ENCODE peak calls at places on chromosome 18, in ten cellular contexts. I is kidney, K is GM23248, Y is stomach, G is neural progenitor cell, D is OCI-LY7, V is heart left ventricle, X is dorsolateral prefrontal cortex, Q is esophagus squamous epithelium, Z is substantia nigra. J is an unnamed sample.

GRCh38 chr18:60910534-60910933 is 422.7 kb upstream of the CDH20 start:
- DNase-seq in Z (no peak), Y (no peak), Q (no peak), V (no peak), D (no peak), K (peak), G (no peak), X (no peak), I (no peak), J (no peak)

GRCh38 chr18:11553098-11553940 is 56.1 kb upstream of the SLC35G4 start:
- DNase-seq in G (peak), D (peak), X (peak), I (no peak), Z (no peak), V (no peak), Y (no peak), Q (no peak), K (peak), J (peak)

GRCh38 chr18:50162486-50163304 is 32.3 kb downstream of the MYO5B start:
- DNase-seq in X (no peak), Y (no peak), V (no peak), D (no peak), G (no peak), I (no peak), Q (no peak), K (no peak), Z (no peak), J (peak)

GRCh38 chr18:45481846-45482245 is 133.4 kb upstream of the SLC14A2 start:
- DNase-seq in V (no peak), I (no peak), K (no peak), Q (no peak), D (no peak), X (no peak), Z (no peak), G (no peak), Y (no peak), J (no peak)

GRCh38 chr18:50128506-50129271 is 66.3 kb downstream of the MYO5B start:
- DNase-seq in I (no peak), K (no peak), Z (no peak), X (no peak), D (no peak), Y (peak), G (peak), Q (no peak), V (no peak), J (no peak)

GRCh38 chr18:23844991-23845680 is 155.9 kb downstream of the LAMA3 start:
- DNase-seq in X (no peak), Y (no peak), Q (no peak), Z (no peak), I (no peak), V (no peak), D (no peak), G (peak), K (peak), J (peak)

GRCh38 chr18:9802774-9803697 is 82.7 kb upstream of the TXNDC2 start:
- DNase-seq in X (no peak), Y (no peak), Z (no peak), V (no peak), K (peak), Q (no peak), D (no peak), G (peak), I (no peak), J (no peak)

GRCh38 chr18:45565280-45565970 is 49.9 kb upstream of the SLC14A2 start:
- DNase-seq in V (no peak), Q (no peak), G (no peak), Z (no peak), D (no peak), Y (no peak), X (no peak), K (peak), I (no peak), J (no peak)

GRCh38 chr18:34023471-34023870 is 201.2 kb downstream of the NOL4 start:
- DNase-seq in X (no peak), Z (no peak), V (no peak), G (peak), Q (no peak), K (peak), Y (no peak), D (no peak), I (no peak), J (no peak)

GRCh38 chr18:52570975-52571374 is 231.0 kb downstream of the DCC start:
- DNase-seq in Q (no peak), D (no peak), G (no peak), Z (no peak), V (no peak), Y (no peak), X (peak), I (no peak), K (no peak), J (no peak)

GRCh38 chr18:50158866-50159653 is 35.9 kb downstream of the MYO5B start:
- DNase-seq in X (no peak), V (no peak), K (no peak), I (no peak), D (no peak), G (peak), Y (no peak), Q (no peak), Z (no peak), J (peak)

GRCh38 chr18:32754508-32755263 is 18.1 kb downstream of the KLHL14 start:
- DNase-seq in X (no peak), V (no peak), Z (no peak), K (no peak), Q (no peak), G (peak), Y (no peak), D (no peak), I (no peak), J (no peak)

DNA sequence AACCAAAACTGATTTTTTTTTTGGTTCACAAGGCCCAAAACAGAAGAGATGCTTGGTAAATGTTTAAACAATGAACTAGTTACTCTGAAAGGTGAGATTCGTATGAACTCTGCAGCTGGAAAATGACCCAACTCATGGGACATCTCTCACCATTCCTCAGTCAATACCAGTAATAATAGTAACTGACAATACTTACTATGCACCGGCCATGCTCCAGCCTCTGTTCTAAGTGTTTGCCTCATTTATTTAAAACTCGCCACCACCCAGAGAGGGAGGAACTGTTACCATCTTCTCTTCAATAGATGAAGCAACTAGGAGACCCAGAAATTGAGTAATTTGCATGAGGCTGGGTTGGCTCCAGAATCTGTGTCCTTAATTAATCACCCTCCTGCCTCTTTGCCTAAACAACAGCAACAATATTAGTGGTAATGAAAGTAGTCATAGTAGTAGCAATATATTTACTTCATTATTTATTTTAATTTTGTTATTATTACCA is 130.4 kb downstream of the CTIF start:
- DNase-seq in I (no peak), Z (no peak), Y (no peak), Q (no peak), D (no peak), X (peak), G (no peak), V (no peak), K (no peak), J (no peak)
- H3K27ac ChIP-seq in I (no peak), Z (no peak), Y (no peak), Q (no peak), D (no peak), X (no peak), G (no peak), V (no peak), K (no peak), J (no peak)

DNA sequence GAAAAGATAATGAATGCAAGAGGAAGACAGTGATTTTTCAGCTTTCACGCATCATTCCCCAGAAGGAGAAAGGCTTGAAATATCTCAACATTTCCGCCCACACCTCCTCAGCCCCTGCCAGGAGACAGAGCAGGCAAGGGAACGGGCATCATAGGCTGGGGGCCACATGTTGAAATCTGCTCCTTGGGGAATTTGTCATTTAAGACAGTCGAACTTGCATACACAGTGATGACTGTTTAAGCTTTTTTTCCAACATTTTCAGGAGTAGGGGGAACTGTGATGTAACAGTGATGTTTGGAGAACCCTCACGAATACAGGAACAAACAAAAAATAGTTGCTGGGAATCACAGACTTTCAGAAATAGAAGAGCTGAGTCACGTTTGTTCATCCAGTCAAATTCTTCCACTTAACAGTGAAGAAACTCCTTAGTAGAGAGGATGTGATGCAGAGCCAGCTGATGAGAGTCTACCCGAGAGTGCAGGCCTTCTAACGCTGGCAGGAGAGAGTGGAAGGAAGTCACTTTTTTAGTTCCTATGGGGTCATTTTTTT is 266.8 kb downstream of the ALPK2 start:
- DNase-seq in D (no peak), V (peak), Q (no peak), X (peak), K (peak), Y (no peak), G (no peak), I (no peak), Z (no peak), J (no peak)
- H3K27ac ChIP-seq in D (no peak), V (peak), Q (peak), X (peak), K (peak), Y (peak), G (no peak), I (no peak), Z (no peak), J (peak)

GRCh38 chr18:70291295-70291574 is 2.4 kb downstream of the SOCS6 start:
- DNase-seq in K (no peak), Y (no peak), Z (no peak), I (no peak), D (no peak), G (no peak), X (no peak), V (no peak), Q (no peak), J (no peak)

GRCh38 chr18:70288851-70289328 is at the start of gene SOCS6:
- DNase-seq in I (peak), Y (peak), Q (peak), V (peak), D (no peak), X (peak), Z (peak), K (peak), G (peak), J (peak)

GRCh38 chr18:70288171-70288850 is 534 bp upstream of the SOCS6 start:
- DNase-seq in V (peak), K (peak), D (no peak), G (peak), Y (peak), Z (peak), X (no peak), I (peak), Q (no peak), J (no peak)

GRCh38 chr18:70290482-70291294 is 1.8 kb downstream of the SOCS6 start:
- DNase-seq in X (no peak), Q (no peak), I (no peak), Z (no peak), G (no peak), Y (no peak), V (no peak), K (no peak), D (no peak), J (no peak)

DNA sequence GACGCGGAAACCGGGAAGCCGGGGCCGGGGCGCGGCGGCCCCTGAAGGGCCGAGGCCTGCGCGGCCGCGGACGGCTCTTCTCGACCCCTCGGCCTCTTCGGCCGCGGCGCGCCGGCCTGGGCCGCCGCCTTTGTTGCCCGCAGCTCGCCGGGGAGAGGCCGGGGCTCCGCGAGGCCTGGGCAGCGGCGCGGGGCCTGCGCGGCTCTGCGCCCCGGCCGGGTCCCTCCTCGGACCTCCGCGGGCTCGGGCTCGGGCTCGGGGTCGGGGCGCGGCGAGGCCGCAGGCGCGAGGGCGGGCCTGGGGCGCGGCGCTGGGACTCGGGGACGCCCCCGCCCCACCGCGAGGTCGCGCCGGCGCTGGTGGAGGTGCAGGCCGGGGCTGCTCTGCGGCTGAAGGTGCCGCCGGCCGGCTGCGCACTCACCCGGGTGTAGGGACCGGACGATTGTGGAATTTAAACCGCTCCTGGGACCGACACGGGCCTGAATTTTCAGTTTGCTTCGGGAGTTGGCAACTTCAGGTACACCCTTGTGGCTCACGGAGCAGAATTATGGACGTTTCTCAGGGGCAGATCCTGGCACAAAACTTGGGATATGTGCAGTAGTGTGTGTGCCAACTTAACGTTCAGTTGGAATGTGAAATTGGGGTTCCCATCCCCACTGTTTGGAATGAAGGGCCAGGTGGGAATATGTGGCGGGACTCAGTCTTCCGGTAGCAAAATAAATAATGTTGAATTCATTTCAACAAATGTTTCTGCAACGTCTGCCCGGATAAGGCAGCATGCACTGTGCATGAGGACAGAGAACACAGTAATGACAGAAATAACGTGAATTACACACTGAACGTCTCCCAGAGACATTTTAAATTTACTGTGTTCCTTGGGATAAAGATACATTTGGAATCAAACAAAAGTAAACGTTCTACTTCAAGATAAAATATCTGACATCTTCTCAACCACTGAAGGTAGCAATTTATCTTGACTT is 796 bp downstream of the SOCS6 start:
- DNase-seq in V (peak), G (peak), Q (no peak), Y (peak), X (no peak), I (peak), D (no peak), Z (no peak), K (peak), J (no peak)
- H3K27ac ChIP-seq in V (peak), G (peak), Q (peak), Y (peak), X (peak), I (peak), D (no peak), Z (peak), K (peak), J (peak)

GRCh38 chr18:58922995-58923394 is 58.3 kb downstream of the ZNF532 start:
- DNase-seq in X (no peak), Z (no peak), D (no peak), Y (no peak), K (no peak), I (no peak), Q (no peak), G (no peak), V (no peak), J (no peak)
- H3K27ac ChIP-seq in X (peak), Z (peak), D (no peak), Y (no peak), K (no peak), I (no peak), Q (no peak), G (peak), V (no peak), J (no peak)

GRCh38 chr18:63331105-63331504 is 11.5 kb upstream of the BCL2 start:
- DNase-seq in Z (no peak), I (no peak), X (no peak), K (no peak), D (no peak), V (no peak), Q (no peak), Y (no peak), G (no peak), J (no peak)

GRCh38 chr18:63342206-63342605 is 22.6 kb upstream of the BCL2 start:
- DNase-seq in I (no peak), V (peak), X (peak), Y (no peak), D (peak), K (peak), G (peak), Z (peak), Q (no peak), J (no peak)

GRCh38 chr18:63339920-63340484 is 20.4 kb upstream of the BCL2 start:
- DNase-seq in V (no peak), Y (no peak), X (peak), G (peak), K (peak), Z (no peak), I (no peak), D (peak), Q (no peak), J (no peak)

DNA sequence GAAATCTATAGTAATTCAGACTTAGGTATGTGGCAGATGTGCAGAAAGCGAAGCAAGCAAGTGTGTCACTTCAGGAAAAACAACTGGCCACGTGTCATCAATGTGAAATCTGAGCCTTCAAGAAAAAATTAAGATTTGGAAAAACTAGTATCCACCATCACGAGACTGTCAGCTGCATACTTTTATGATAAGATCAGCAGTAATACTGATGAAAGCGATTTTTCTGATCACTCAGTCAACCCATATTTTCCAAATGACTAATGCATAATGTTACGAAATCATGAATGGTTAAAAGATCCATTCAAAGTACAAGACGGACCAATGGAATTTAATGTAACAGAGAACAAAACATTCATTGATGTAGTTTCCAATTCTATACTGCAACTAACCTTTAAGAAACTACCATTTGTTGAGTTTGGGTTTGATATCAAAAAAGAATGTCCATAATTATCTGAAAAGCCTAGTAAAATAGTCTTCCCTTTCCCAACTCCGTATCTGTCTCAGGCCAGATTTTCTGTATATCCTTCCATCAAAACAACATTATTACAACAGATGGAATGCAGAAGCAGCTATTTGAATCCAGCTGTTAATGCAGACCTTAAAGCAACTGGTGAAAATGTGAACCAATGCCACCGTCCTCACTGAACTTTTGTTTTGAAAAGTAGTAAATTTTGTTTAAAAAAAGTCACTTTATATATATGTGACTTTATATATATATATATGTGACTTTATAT is 17.0 kb upstream of the BCL2 start:
- DNase-seq in Q (no peak), Y (no peak), Z (no peak), D (no peak), K (peak), X (no peak), I (no peak), G (no peak), V (no peak), J (peak)
- H3K27ac ChIP-seq in Q (peak), Y (no peak), Z (no peak), D (no peak), K (peak), X (no peak), I (no peak), G (no peak), V (no peak), J (peak)

GRCh38 chr18:3120356-3120755 is 99.4 kb downstream of the MYOM1 start:
- DNase-seq in K (no peak), Z (no peak), X (no peak), Q (no peak), I (no peak), V (no peak), G (no peak), Y (no peak), D (no peak), J (no peak)
- H3K27ac ChIP-seq in K (no peak), Z (no peak), X (no peak), Q (no peak), I (no peak), V (no peak), G (no peak), Y (peak), D (no peak), J (peak)

GRCh38 chr18:2108581-2108980 is 462.7 kb downstream of the METTL4 start:
- DNase-seq in V (no peak), Z (no peak), I (no peak), Q (no peak), G (no peak), K (no peak), X (no peak), D (no peak), Y (no peak), J (no peak)
- H3K27ac ChIP-seq in V (no peak), Z (no peak), I (no peak), Q (no peak), G (no peak), K (no peak), X (no peak), D (no peak), Y (no peak), J (no peak)

GRCh38 chr18:78506031-78506461 is 473.6 kb upstream of the SALL3 start:
- DNase-seq in Q (no peak), I (no peak), X (peak), G (peak), V (no peak), D (no peak), K (no peak), Y (no peak), Z (peak), J (no peak)
- H3K27ac ChIP-seq in Q (no peak), I (no peak), X (no peak), G (no peak), V (no peak), D (no peak), K (no peak), Y (no peak), Z (peak), J (no peak)

DNA sequence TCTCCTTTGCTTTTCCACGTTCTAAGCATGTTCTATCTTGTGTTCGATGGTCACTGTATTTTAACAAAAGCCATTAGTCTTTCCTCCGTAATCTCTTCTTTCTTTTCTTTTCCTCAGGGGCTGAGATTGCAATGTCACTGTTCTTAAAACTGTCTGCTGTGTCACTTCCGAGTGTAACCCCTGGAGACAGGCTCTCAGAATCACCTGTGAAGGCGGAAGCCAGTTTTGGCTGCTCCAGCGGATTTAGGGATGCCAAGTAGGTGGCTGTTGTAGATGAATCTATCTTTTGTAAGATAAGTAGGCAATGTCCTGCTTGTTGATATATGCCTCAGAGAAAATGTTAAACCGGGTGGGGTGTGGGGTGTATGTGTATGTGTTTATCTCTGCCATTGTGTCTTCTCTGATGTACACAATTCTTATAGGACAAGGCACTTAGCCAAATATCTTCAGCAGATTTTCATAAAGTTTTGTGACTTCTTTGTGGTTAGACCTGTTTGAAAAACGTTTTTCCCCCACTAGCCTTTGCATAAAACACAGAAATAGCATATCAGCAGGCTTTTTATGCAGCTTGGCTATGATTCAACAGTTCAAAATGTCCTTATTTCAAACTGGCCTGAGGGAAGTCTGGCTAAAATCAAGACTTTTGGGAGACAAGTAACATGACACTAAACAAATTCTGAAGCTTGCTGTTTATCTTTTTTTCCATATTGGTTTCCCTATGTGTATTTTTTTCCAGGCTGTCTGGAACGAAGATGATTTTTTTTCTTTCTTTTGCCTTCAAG is 94.9 kb upstream of the L3MBTL4 start:
- DNase-seq in G (peak), D (no peak), Y (no peak), V (no peak), Q (no peak), K (no peak), I (no peak), X (no peak), Z (no peak), J (no peak)
- H3K27ac ChIP-seq in G (no peak), D (no peak), Y (no peak), V (no peak), Q (no peak), K (no peak), I (no peak), X (no peak), Z (no peak), J (no peak)

J was measured in PC-9.